ENCODE peak calls at places on chromosomes 16 and 17, in seven cellular contexts. S is A549, F is gastrocnemius medialis, Q is transverse colon, G is ovary, X is IMR-90, D is body of pancreas. K is an unnamed sample.

GRCh38 chr17:66964930-66965800 is 658 bp downstream of the CACNG4 start:
- DNase-seq in Q (no peak), X (no peak), S (peak), D (peak), G (no peak), F (no peak), K (no peak)

GRCh38 chr17:48631693-48632578 is 5.8 kb upstream of the HOXB9 start:
- DNase-seq in Q (no peak), S (no peak), X (no peak), F (no peak), D (no peak), G (no peak), K (no peak)

GRCh38 chr17:78109489-78109761 is 19.1 kb downstream of the TMC6 start:
- DNase-seq in S (no peak), D (no peak), X (no peak), G (no peak), F (no peak), Q (no peak), K (no peak)

GRCh38 chr17:32490101-32490482 is 3.3 kb downstream of the CDK5R1 start:
- DNase-seq in G (no peak), X (no peak), Q (no peak), D (no peak), S (no peak), F (no peak), K (no peak)

GRCh38 chr17:31216053-31216751 is 80.8 kb downstream of the OMG start:
- DNase-seq in X (peak), G (no peak), D (no peak), S (peak), Q (no peak), F (no peak), K (no peak)

GRCh38 chr16:28496844-28497243 is 2.4 kb downstream of the APOBR start:
- DNase-seq in F (no peak), X (no peak), G (no peak), D (no peak), Q (no peak), S (no peak), K (no peak)

GRCh38 chr16:50261707-50262235 is 4.6 kb upstream of the ADCY7 start:
- DNase-seq in D (no peak), X (no peak), G (no peak), F (no peak), S (peak), Q (no peak), K (no peak)

GRCh38 chr16:67541391-67542263 is 13.0 kb downstream of the RIPOR1 start:
- DNase-seq in X (peak), G (peak), S (peak), D (peak), F (no peak), Q (peak), K (peak)

GRCh38 chr16:65572156-65572555 is 450.3 kb upstream of the CDH11 start:
- DNase-seq in Q (no peak), D (no peak), G (no peak), F (no peak), S (no peak), X (peak), K (no peak)

GRCh38 chr16:19431636-19432340 is 14.1 kb downstream of the TMC5 start:
- DNase-seq in D (no peak), X (no peak), F (no peak), Q (peak), S (no peak), G (no peak), K (no peak)

GRCh38 chr16:68200120-68200783 is 35.7 kb downstream of the ESRP2 start:
- DNase-seq in G (no peak), X (peak), D (no peak), Q (no peak), S (peak), F (no peak), K (no peak)

GRCh38 chr17:65772989-65773388 is 211.5 kb upstream of the AXIN2 start:
- DNase-seq in X (no peak), F (no peak), S (peak), Q (no peak), G (no peak), D (no peak), K (no peak)

GRCh38 chr17:58323420-58324408 is 4.9 kb downstream of the TSPOAP1 start:
- DNase-seq in X (no peak), S (no peak), G (no peak), F (no peak), Q (no peak), D (no peak), K (peak)

GRCh38 chr16:71203631-71204030 is 26.9 kb downstream of the HYDIN start:
- DNase-seq in G (no peak), D (no peak), X (no peak), Q (no peak), S (no peak), F (no peak), K (no peak)

GRCh38 chr16:84942786-84943185 is 68.5 kb downstream of the ZDHHC7 start:
- DNase-seq in D (no peak), G (no peak), S (no peak), F (no peak), X (no peak), Q (no peak), K (no peak)

GRCh38 chr16:81928975-81929374 is 82.3 kb downstream of the SDR42E1 start:
- DNase-seq in F (no peak), D (no peak), S (no peak), G (no peak), Q (no peak), X (no peak), K (no peak)

GRCh38 chr16:813204-813915 is 12.8 kb upstream of the GNG13 start:
- DNase-seq in F (no peak), X (peak), G (no peak), D (no peak), S (no peak), Q (peak), K (no peak)

GRCh38 chr17:40598928-40599627 is 33.8 kb upstream of the CCR7 start:
- DNase-seq in S (no peak), Q (peak), D (no peak), X (peak), G (no peak), F (no peak), K (peak)

GRCh38 chr17:28725166-28725659 is 820 bp downstream of the TLCD1 start:
- DNase-seq in X (peak), G (no peak), Q (no peak), S (peak), F (no peak), D (peak), K (no peak)

GRCh38 chr17:58360664-58361063 is 8.7 kb upstream of the SUPT4H1 start:
- DNase-seq in Q (no peak), S (no peak), X (no peak), G (no peak), F (no peak), D (no peak), K (no peak)

GRCh38 chr17:57965521-57966160 is 10.4 kb upstream of the CUEDC1 start:
- DNase-seq in S (no peak), X (no peak), Q (no peak), F (no peak), D (no peak), G (no peak), K (no peak)

GRCh38 chr17:77119668-77120301 is 21.0 kb upstream of the SEC14L1 start:
- DNase-seq in Q (no peak), S (no peak), G (no peak), D (no peak), F (no peak), X (no peak), K (no peak)

GRCh38 chr16:73329363-73330306 is 281.7 kb upstream of the ZFHX3 start:
- DNase-seq in G (no peak), Q (peak), X (no peak), D (no peak), F (no peak), S (no peak), K (no peak)

GRCh38 chr16:22360963-22361659 is 13.3 kb downstream of the CDR2 start:
- DNase-seq in G (no peak), S (no peak), F (no peak), X (no peak), D (no peak), Q (no peak), K (no peak)

GRCh38 chr17:42163113-42163512 is 8.3 kb upstream of the RAB5C start:
- DNase-seq in F (no peak), X (no peak), Q (peak), D (no peak), G (no peak), S (peak), K (peak)

GRCh38 chr17:65629234-65629690 is 67.8 kb upstream of the AXIN2 start:
- DNase-seq in D (no peak), Q (no peak), X (peak), G (no peak), F (no peak), S (no peak), K (no peak)

GRCh38 chr17:49439673-49440571 is 25.2 kb upstream of the PHB1 start:
- DNase-seq in G (no peak), Q (no peak), X (peak), F (no peak), S (no peak), D (no peak), K (peak)

GRCh38 chr16:81174644-81175324 is 63.7 kb upstream of the BCO1 start:
- DNase-seq in G (no peak), Q (no peak), D (no peak), X (peak), S (peak), F (no peak), K (no peak)

GRCh38 chr16:88505405-88506082 is 52.5 kb downstream of the ZFPM1 start:
- DNase-seq in D (peak), S (peak), G (peak), Q (peak), X (no peak), F (no peak), K (peak)

DNA sequence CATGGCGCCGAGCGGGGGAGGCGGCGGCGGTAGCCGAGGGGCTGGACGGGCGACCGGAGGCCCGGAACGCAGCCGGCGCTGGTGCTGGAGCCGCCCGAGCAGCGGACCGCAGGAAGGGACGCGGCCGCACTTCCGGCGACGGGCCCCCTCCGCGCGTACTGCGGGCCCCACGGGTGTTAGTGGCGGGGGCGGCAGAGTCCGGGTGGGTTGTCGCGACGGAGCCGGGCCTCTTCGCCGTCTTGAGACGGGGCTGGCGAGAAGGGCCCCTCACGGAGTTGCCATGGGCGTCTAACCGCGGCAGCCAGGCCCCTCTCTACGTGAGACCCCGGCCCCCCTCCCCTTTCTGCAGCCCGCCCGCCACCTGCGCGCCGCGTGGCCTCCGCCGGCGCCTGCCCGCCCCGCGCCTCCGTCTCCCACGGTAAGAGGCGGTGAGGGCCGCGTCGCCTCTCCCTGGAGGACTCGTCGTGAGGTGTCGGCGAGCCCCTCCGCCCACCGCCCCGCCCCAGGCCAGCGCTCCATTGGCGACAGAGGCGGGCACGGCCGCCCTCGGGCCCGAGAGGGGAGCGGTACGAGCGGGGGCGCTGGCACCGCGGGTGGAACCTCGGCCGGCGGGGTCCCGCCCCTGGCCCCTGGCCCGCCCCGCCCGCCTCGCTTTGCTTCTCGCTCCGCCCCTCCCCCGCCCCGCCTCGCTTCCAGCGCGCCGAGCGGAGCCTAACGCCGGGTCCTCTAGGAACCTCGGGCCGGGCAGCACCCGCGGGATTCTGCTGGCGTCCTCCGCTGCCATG is at the start of the genes VPS9D1 and ZNF276:
- DNase-seq in Q (peak), G (peak), F (peak), X (peak), S (peak), D (peak), K (peak)
- TF ChIP-seq POLR2A in Q (peak), G (no peak), F (peak), X (peak), S (peak), D (peak), K (peak)

DNA sequence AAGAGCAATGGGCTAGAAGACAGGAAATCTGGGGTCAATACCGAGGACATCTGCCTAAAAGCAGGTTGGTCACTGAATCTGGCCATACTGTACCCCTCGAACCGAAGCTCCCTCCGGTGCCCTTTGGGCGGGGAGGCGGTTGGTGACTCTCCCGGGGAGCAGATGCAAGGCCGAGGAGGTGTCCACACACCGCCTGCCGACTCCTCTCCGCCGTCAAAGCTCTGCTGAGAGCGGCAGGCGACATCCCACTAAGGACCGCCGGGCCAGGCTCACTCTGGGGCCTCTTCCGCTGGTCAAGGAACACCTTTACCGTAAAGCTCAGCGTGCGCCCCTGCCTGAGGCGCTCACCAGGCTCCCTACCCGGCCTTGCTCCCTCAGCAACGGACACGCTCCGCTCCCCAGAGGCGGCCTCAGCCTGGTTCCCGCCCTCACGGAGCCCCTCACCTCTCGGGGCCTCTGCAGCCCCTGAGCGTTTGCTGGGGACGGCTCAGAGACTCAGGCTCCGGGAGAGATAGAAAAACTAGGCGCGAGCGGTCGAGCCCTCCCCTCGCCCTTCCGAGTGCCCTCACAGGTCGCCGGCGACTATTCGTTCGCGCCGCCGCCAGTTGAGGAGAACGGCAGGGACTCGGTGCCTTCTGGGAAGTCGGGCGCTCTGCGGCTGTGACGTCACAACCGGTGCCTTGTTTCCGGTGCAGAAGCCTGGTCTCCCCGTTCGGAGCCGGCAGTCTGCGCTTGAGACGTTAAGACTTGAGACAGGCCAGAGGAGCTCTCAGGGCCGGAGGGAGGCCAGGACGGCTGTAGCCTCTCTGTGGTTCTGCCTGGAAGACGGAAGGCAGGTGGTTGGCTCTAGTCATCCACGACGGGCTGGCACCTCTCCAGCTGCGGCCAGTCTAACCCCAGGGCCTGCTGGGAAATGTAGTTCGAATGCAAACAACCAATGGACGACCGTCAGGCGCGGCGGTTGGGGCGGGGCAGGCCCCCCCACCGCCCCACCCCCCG is at the start of gene ZNF200:
- DNase-seq in G (peak), X (peak), S (peak), F (peak), D (peak), Q (peak), K (peak)
- TF ChIP-seq POLR2A in G (peak), X (peak), S (peak), F (peak), D (peak), Q (peak), K (peak)

GRCh38 chr17:16406742-16407674 is 8.4 kb upstream of the TRPV2 start:
- DNase-seq in Q (peak), F (no peak), D (no peak), G (peak), S (peak), X (no peak), K (no peak)
- TF ChIP-seq POLR2A in Q (no peak), F (no peak), D (no peak), G (no peak), S (peak), X (no peak), K (peak)

GRCh38 chr17:35732806-35733136 is 1.3 kb downstream of the RASL10B start:
- DNase-seq in D (no peak), S (no peak), X (no peak), Q (no peak), G (no peak), F (no peak), K (no peak)
- TF ChIP-seq POLR2A in D (no peak), S (no peak), X (no peak), Q (no peak), G (no peak), F (no peak), K (no peak)

DNA sequence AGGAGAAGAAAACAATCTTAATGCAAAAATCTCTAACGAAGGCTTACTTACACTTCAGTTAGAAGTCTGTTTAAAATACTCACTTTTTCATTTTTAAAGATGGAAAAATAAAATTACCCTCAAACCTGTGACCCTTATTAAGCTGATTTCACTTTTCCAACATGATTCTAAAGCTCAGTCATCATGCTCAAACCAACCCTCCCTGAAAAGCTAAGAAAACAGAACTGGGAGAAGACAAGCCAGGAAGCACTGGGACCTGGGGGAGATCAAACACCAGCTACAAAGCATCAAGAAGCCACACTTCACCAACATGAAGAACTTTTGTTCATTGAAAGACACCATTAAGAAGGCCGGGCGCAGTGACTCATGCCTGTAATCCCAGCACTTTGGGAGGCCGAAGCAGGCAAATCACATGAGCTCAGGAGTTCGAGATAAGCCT is 88.8 kb downstream of the LITAF start:
- DNase-seq in X (peak), F (no peak), S (peak), D (no peak), Q (no peak), G (no peak), K (no peak)
- TF ChIP-seq POLR2A in X (no peak), F (no peak), S (no peak), D (no peak), Q (no peak), G (no peak), K (no peak)

DNA sequence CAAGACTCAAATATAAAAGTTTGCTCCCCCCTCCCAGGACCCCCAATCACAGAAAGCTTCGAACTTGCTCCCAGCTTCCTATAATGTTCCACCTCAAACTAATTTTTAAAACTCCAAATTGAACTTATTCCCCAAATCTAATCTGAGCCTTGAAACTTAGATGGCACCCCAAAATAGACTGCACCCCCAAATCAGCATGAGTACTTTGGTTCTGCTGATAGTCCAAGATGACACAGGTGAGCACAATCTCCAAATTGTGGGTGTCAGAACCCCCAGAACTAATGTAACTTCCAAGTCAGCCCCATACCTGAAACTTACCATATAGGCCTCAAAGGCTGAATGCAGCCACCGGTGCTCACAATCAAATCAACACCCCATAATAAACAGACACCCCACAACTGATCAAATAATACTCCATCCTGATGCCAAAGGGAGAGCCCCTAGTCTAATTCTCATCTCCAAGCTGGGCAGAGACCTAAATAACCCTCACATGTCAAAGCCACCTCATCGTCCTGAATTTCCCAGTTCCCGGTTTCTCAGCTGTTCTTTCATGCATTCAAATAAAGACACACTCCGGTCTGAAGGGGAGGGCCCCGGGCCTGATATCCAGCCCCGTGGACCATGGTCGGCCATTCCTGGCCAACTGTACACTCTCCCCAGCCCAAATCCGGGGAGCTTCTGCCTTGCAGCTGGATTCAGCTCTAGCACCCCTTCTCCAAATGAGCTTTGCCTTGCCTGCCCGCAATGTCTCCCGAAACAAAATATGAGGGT is 1.8 kb upstream of the BCL6B start:
- DNase-seq in D (no peak), X (no peak), Q (no peak), F (no peak), S (no peak), G (no peak), K (no peak)
- TF ChIP-seq POLR2A in D (no peak), X (no peak), Q (no peak), F (no peak), S (no peak), G (no peak), K (no peak)

GRCh38 chr17:76080934-76081287 is 1.9 kb downstream of the ZACN start:
- DNase-seq in S (no peak), F (no peak), G (no peak), Q (no peak), D (no peak), X (no peak), K (no peak)

GRCh38 chr17:76081295-76082210 is 2.6 kb downstream of the ZACN start:
- DNase-seq in S (no peak), D (no peak), G (no peak), Q (no peak), F (no peak), X (no peak), K (no peak)

GRCh38 chr17:76078859-76079576 is at the start of gene ZACN:
- DNase-seq in S (no peak), D (no peak), X (no peak), G (no peak), Q (no peak), F (no peak), K (no peak)

GRCh38 chr17:76080207-76080933 is 1.4 kb downstream of the ZACN start:
- DNase-seq in F (no peak), G (no peak), X (no peak), Q (no peak), S (no peak), D (no peak), K (no peak)

DNA sequence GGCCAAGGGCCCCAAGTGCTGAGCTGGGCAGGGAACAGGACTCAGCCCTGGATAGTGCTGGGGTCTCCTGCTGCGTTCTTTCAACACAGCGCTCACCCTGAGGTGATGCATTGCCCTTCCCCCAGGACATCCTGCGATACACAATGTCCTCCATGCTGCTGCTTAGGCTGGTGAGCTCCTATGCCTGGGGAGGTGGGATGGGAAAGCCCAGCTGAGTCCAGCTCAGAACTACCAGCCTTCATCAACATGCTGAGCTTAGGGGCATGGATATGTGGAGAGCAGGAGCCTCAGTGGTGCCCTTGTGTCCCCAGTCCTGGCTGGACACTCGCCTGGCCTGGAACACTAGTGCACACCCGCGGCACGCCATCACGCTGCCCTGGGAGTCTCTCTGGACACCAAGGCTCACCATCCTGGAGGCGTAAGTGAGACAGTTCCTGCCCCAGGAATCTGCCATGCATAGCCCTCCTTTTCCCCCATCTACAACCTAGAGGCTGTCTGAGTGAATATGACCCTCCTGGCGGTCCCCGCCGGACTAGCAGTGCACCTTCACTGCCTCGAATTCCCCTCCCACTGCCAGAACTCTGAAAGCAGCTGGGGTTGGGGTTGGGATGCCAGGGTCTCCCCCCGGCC is 710 bp downstream of the ZACN start:
- DNase-seq in Q (no peak), G (no peak), S (no peak), X (no peak), F (no peak), D (no peak), K (no peak)
- TF ChIP-seq POLR2A in Q (no peak), G (no peak), S (peak), X (no peak), F (no peak), D (no peak), K (no peak)

K was measured in GM12892.